ENCODE peak calls at places on chromosomes 3 and 15, in seven cellular contexts. One of them, this sample, is unnamed.

GRCh38 chr15:89150762-89151305 is 62.6 kb downstream of the ABHD2 start:
- DNase-seq in B cell: no peak
- DNase-seq in left ventricle myocardium inferior: no peak
- DNase-seq in KBM-7: peak
- DNase-seq in AG04449: no peak
- DNase-seq in H9: no peak
- DNase-seq in left colon: no peak
- DNase-seq in this sample: no peak

GRCh38 chr3:114789803-114790202 is 357.3 kb downstream of the ZBTB20 start:
- DNase-seq in left ventricle myocardium inferior: no peak
- DNase-seq in left colon: no peak
- DNase-seq in KBM-7: no peak
- DNase-seq in B cell: no peak
- DNase-seq in AG04449: no peak
- DNase-seq in H9: no peak
- DNase-seq in this sample: no peak

GRCh38 chr3:42442640-42443039 is 32.2 kb upstream of the LYZL4 start:
- DNase-seq in left ventricle myocardium inferior: no peak
- DNase-seq in H9: peak
- DNase-seq in left colon: no peak
- DNase-seq in B cell: no peak
- DNase-seq in KBM-7: no peak
- DNase-seq in AG04449: no peak
- DNase-seq in this sample: no peak

GRCh38 chr3:47534021-47534454 is 20.5 kb upstream of the ELP6 start:
- DNase-seq in left ventricle myocardium inferior: no peak
- DNase-seq in H9: no peak
- DNase-seq in B cell: no peak
- DNase-seq in AG04449: no peak
- DNase-seq in KBM-7: no peak
- DNase-seq in left colon: no peak
- DNase-seq in this sample: no peak

GRCh38 chr3:150790621-150791020 is 27.7 kb upstream of the SIAH2 start:
- DNase-seq in H9: no peak
- DNase-seq in B cell: no peak
- DNase-seq in AG04449: no peak
- DNase-seq in left colon: no peak
- DNase-seq in KBM-7: no peak
- DNase-seq in left ventricle myocardium inferior: no peak
- DNase-seq in this sample: no peak

GRCh38 chr3:5304789-5305680 is 117.5 kb downstream of the EDEM1 start:
- DNase-seq in H9: peak
- DNase-seq in KBM-7: peak
- DNase-seq in B cell: peak
- DNase-seq in left colon: peak
- DNase-seq in AG04449: no peak
- DNase-seq in left ventricle myocardium inferior: no peak
- DNase-seq in this sample: no peak

GRCh38 chr15:63037996-63038720 is 4.4 kb upstream of the TPM1 start:
- DNase-seq in left ventricle myocardium inferior: no peak
- DNase-seq in KBM-7: no peak
- DNase-seq in B cell: no peak
- DNase-seq in H9: no peak
- DNase-seq in left colon: no peak
- DNase-seq in AG04449: no peak
- DNase-seq in this sample: no peak

GRCh38 chr3:172142074-172143059 is 103.0 kb downstream of the FNDC3B start:
- DNase-seq in left colon: no peak
- DNase-seq in KBM-7: peak
- DNase-seq in left ventricle myocardium inferior: no peak
- DNase-seq in AG04449: peak
- DNase-seq in B cell: peak
- DNase-seq in H9: no peak
- DNase-seq in this sample: peak

GRCh38 chr15:76217867-76218217 is 93.4 kb downstream of the ETFA start:
- DNase-seq in left colon: no peak
- DNase-seq in B cell: no peak
- DNase-seq in left ventricle myocardium inferior: no peak
- DNase-seq in H9: no peak
- DNase-seq in KBM-7: no peak
- DNase-seq in AG04449: no peak
- DNase-seq in this sample: no peak

GRCh38 chr15:39641187-39641889 is 60.5 kb downstream of the THBS1 start:
- DNase-seq in B cell: no peak
- DNase-seq in left colon: peak
- DNase-seq in H9: no peak
- DNase-seq in left ventricle myocardium inferior: no peak
- DNase-seq in KBM-7: no peak
- DNase-seq in AG04449: no peak
- DNase-seq in this sample: peak

GRCh38 chr15:82043726-82044372 is 2.0 kb downstream of the MEX3B start:
- DNase-seq in left colon: no peak
- DNase-seq in H9: peak
- DNase-seq in B cell: no peak
- DNase-seq in KBM-7: no peak
- DNase-seq in AG04449: no peak
- DNase-seq in left ventricle myocardium inferior: no peak
- DNase-seq in this sample: no peak

GRCh38 chr3:101720851-101721649 is 3.4 kb upstream of the CEP97 start:
- DNase-seq in B cell: no peak
- DNase-seq in left colon: no peak
- DNase-seq in AG04449: peak
- DNase-seq in left ventricle myocardium inferior: no peak
- DNase-seq in H9: no peak
- DNase-seq in KBM-7: peak
- DNase-seq in this sample: no peak

GRCh38 chr15:98580577-98580976 is 67.8 kb upstream of the IGF1R start:
- DNase-seq in H9: no peak
- DNase-seq in B cell: no peak
- DNase-seq in AG04449: no peak
- DNase-seq in left colon: no peak
- DNase-seq in KBM-7: no peak
- DNase-seq in left ventricle myocardium inferior: no peak
- DNase-seq in this sample: no peak

GRCh38 chr15:80367094-80367493 is 37.1 kb upstream of the ARNT2 start:
- DNase-seq in left colon: no peak
- DNase-seq in B cell: no peak
- DNase-seq in H9: peak
- DNase-seq in left ventricle myocardium inferior: no peak
- DNase-seq in AG04449: no peak
- DNase-seq in KBM-7: peak
- DNase-seq in this sample: no peak

GRCh38 chr3:12303998-12304397 is 15.1 kb downstream of the PPARG start:
- DNase-seq in KBM-7: no peak
- DNase-seq in H9: no peak
- DNase-seq in left ventricle myocardium inferior: no peak
- DNase-seq in AG04449: no peak
- DNase-seq in B cell: no peak
- DNase-seq in left colon: no peak
- DNase-seq in this sample: no peak

GRCh38 chr3:145798691-145799550 is 362.1 kb downstream of the PLOD2 start:
- DNase-seq in AG04449: no peak
- DNase-seq in left ventricle myocardium inferior: no peak
- DNase-seq in H9: peak
- DNase-seq in B cell: no peak
- DNase-seq in left colon: no peak
- DNase-seq in KBM-7: no peak
- DNase-seq in this sample: no peak

GRCh38 chr3:116186128-116186527 is 259.2 kb downstream of the LSAMP start:
- DNase-seq in B cell: no peak
- DNase-seq in H9: no peak
- DNase-seq in left ventricle myocardium inferior: no peak
- DNase-seq in KBM-7: no peak
- DNase-seq in AG04449: no peak
- DNase-seq in left colon: no peak
- DNase-seq in this sample: no peak

GRCh38 chr15:96551196-96551595 is 220.7 kb downstream of the NR2F2 start:
- DNase-seq in H9: no peak
- DNase-seq in KBM-7: no peak
- DNase-seq in left ventricle myocardium inferior: no peak
- DNase-seq in left colon: no peak
- DNase-seq in B cell: no peak
- DNase-seq in AG04449: no peak
- DNase-seq in this sample: no peak

GRCh38 chr3:122318620-122319019 is 6.4 kb upstream of the CSTA start:
- DNase-seq in left colon: no peak
- DNase-seq in H9: no peak
- DNase-seq in AG04449: no peak
- DNase-seq in KBM-7: no peak
- DNase-seq in B cell: no peak
- DNase-seq in left ventricle myocardium inferior: no peak
- DNase-seq in this sample: no peak

GRCh38 chr15:68488966-68489365 is 57.0 kb upstream of the ITGA11 start:
- DNase-seq in AG04449: no peak
- DNase-seq in left ventricle myocardium inferior: no peak
- DNase-seq in B cell: no peak
- DNase-seq in H9: peak
- DNase-seq in left colon: no peak
- DNase-seq in KBM-7: no peak
- DNase-seq in this sample: no peak

GRCh38 chr3:136193273-136194043 is 2.7 kb downstream of the MSL2 start:
- DNase-seq in AG04449: no peak
- DNase-seq in left colon: no peak
- DNase-seq in KBM-7: peak
- DNase-seq in left ventricle myocardium inferior: no peak
- DNase-seq in B cell: no peak
- DNase-seq in H9: no peak
- DNase-seq in this sample: no peak